ENCODE peak calls at places on chromosomes 4 and X, in six cellular contexts. R is psoas muscle, M is kidney epithelial cell, E is WERI-Rb-1, I is endodermal cell, V is cardiac muscle cell. U is an unnamed sample.

GRCh38 chr4:22434895-22435294 is 81.0 kb downstream of the ADGRA3 start:
- DNase-seq in M (peak; percentile 18), R (no peak), V (peak; percentile 76), I (peak; percentile 83), E (peak; percentile 76), U (peak; percentile 58)

GRCh38 chr4:52912608-52913007 is 50.5 kb downstream of the RASL11B start:
- DNase-seq in R (no peak), E (no peak), V (no peak), M (no peak), I (no peak), U (no peak)

GRCh38 chr4:177214935-177215334 is 94.7 kb upstream of the NEIL3 start:
- DNase-seq in E (no peak), R (no peak), V (no peak), M (no peak), I (no peak), U (no peak)

GRCh38 chr4:145566767-145567166 is 52.4 kb upstream of the MMAA start:
- DNase-seq in V (no peak), I (peak; percentile 53), M (no peak), R (no peak), E (no peak), U (no peak)

GRCh38 chr4:167020410-167020809 is 213.9 kb downstream of the SPOCK3 start:
- DNase-seq in E (peak; percentile 61), V (peak; percentile 17), I (peak; percentile 71), M (no peak), R (no peak), U (peak; percentile 30)

GRCh38 chr4:140252144-140252741 is 98.3 kb upstream of the MAML3 start:
- DNase-seq in V (no peak), R (no peak), E (peak; percentile 93), M (no peak), I (peak; percentile 81), U (no peak)

GRCh38 chr4:118918388-118918787 is 29.7 kb downstream of the SYNPO2 start:
- DNase-seq in I (no peak), R (no peak), M (peak; percentile 93), V (no peak), E (no peak), U (no peak)

GRCh38 chr4:13056630-13057187 is 427.4 kb downstream of the RAB28 start:
- DNase-seq in I (no peak), M (no peak), E (no peak), R (no peak), V (no peak), U (no peak)

GRCh38 chrX:43836435-43837184 is 45.6 kb downstream of the MAOB start:
- DNase-seq in I (no peak), E (no peak), V (peak; percentile 26), R (no peak), M (no peak), U (peak; percentile 12)

DNA sequence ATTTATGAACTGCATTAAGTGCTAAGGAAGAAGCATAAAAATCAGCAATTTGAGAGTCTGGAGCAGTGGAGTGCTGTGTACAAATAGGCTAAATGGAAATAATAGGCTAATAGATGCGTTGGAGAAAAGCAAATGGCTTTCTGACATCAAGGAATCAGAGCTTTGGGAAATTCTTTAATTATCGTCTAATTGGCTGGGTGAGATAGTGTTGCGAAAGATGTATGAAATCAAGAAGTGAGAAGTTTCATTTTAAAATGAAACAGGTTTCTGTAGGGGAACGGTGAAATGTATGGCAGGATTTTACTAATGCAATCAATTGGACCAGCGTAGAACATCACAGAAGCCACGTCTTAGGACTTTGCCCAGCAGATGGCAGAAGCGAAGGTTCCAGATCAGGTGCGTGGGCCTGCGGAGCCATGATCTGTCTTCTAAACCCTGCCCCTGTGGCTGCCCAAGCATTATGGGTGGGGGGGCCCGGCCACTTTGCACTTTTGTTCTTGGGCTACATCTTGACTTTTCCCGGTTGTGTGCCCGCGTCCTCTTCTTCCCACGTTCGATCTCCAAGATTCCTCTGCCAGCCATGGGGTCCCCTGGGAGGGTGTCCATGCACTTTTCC is 118.5 kb upstream of the SHISA3 start:
- DNase-seq in V (no peak), R (no peak), I (peak; percentile 62), M (no peak), E (no peak), U (peak; percentile 24)
- TF ChIP-seq CTCF in V (no peak), R (no peak), I (peak; percentile 65), M (no peak), E (peak; percentile 20), U (no peak)

DNA sequence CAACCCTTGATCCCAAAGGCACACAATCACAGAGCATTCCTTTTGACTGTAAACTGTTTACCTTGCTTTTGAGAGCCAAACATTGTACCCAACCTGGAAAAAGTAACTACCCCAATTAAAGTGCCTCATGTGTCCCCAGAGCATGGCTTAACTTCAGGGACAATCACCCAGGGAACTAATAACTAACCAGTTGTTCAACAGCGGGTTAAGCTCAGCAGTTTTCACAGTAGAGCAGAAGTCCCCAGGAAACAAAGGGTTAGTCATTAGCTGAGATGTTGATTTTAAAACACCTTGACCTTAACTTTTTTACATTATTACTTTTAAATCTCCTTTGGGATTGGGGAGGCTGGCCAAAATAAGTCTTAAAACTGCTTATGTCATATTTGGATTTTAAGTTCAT is 94.8 kb downstream of the RELL1 start:
- DNase-seq in E (no peak), I (no peak), R (no peak), M (no peak), V (no peak), U (no peak)
- H3K4me3 ChIP-seq in E (no peak overlapping the region), I (no peak overlapping the region), R (no peak overlapping the region), M (no peak overlapping the region), V (no peak overlapping the region), U (no peak overlapping the region)

DNA sequence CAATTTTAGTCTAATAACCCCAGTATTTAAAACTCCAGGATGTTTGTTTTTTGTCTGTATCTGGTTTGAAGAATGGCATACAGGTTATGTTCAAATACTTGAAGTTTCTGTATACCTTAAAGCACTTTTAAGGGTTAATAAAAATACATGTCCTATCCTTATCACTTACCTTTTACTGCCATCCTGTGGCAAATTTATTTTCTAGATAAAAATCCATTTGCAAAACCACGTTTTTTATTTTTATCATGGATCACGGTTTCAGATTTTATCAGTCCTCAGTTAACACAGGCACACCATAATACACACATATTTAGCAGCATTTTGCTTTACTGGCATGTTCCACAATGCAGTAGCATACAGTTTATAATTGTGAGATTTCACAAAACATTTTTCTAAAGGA is 113.3 kb upstream of the H2AZ1 start:
- DNase-seq in I (no peak), V (no peak), E (no peak), R (no peak), M (no peak), U (no peak)
- TF ChIP-seq CTCF in I (peak; percentile 16), V (no peak), E (no peak), R (no peak), M (no peak), U (no peak)

GRCh38 chrX:31128849-31129248 is 57.0 kb upstream of the FTHL17 start:
- DNase-seq in M (no peak), R (no peak), I (no peak), V (no peak), E (no peak), U (no peak)

GRCh38 chrX:31124536-31124935 is 52.7 kb upstream of the FTHL17 start:
- DNase-seq in R (no peak), V (peak; percentile 34), I (no peak), E (no peak), M (no peak), U (no peak)

GRCh38 chrX:31127716-31128115 is 55.9 kb upstream of the FTHL17 start:
- DNase-seq in R (no peak), M (no peak), E (no peak), I (no peak), V (no peak), U (no peak)

GRCh38 chrX:31123335-31123734 is 51.5 kb upstream of the FTHL17 start:
- DNase-seq in R (no peak), E (no peak), V (no peak), M (no peak), I (no peak), U (no peak)

DNA sequence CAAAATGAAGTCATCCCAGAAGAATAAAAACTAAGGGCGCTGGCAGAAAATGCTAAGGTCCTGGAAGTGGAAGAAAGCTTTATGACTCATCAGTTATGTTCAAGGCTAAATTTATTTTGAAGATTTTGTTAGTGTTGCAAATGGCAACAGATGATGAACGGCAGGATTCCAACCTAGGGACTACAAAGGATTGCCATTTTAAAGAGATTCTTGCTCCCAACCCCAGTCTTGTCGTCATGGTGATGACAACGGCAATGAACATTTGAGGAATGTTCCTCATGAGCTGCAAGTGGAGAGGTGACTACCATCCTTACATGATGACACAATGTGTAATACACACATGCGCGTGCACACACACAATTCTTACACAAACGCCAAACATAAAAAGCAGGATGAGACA is 54.4 kb upstream of the FTHL17 start:
- DNase-seq in E (no peak), M (no peak), V (no peak), R (no peak), I (no peak), U (no peak)
- H3K4me3 ChIP-seq in E (no peak overlapping the region), M (no peak overlapping the region), V (no peak overlapping the region), R (no peak overlapping the region), I (no peak overlapping the region), U (no peak overlapping the region)

DNA sequence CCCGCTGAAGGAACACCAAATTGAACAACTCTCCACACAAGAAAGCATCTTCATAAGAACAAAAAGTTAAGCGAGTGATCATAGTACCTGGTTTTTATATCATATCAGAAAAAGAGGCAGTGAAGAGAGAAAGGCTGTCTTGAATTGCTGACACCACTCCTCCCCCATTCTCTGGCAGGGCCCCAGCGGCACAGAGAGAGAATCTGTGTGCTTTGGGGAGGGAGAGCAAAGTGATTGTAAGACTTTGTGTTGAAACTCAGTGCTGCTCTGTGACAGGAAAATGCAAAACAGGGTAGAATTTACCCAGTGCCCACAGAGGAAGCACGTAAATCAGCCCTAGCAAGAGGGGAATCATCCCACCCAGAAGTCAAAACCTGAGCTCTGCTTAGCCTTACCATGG is 174.5 kb downstream of the PRR32 start:
- DNase-seq in E (no peak), M (no peak), V (no peak), R (no peak), I (no peak), U (no peak)
- TF ChIP-seq CTCF in E (no peak), M (no peak), V (no peak), R (no peak), I (no peak), U (no peak)

U was measured in GM12865.